ENCODE peak calls at places on chromosomes 6 and 20, in four cellular contexts. Z, T, Q and P are unnamed samples.

GRCh38 chr20:21096321-21097043 is 9.7 kb downstream of the LINC00237 start:
- DNase-seq in Z (peak; percentile 4), T (no peak), Q (peak; percentile 68), P (no peak)

GRCh38 chr6:143140767-143141166 is 80.1 kb downstream of the AIG1 start:
- DNase-seq in Z (no peak), T (no peak), Q (no peak), P (no peak)

GRCh38 chr6:158642097-158642601 is 2.4 kb downstream of the DYNLT1 start:
- DNase-seq in Z (no peak), T (no peak), Q (no peak), P (no peak)

GRCh38 chr6:1244941-1245340 is 67.0 kb upstream of the FOXQ1 start:
- DNase-seq in Z (no peak), T (no peak), Q (no peak), P (no peak)

GRCh38 chr6:34070315-34071110 is 75.4 kb downstream of the GRM4 start:
- DNase-seq in Z (no peak), T (no peak), Q (no peak), P (no peak)

GRCh38 chr20:53146201-53146891 is 174.2 kb downstream of the TSHZ2 start:
- DNase-seq in Z (no peak), T (no peak), Q (no peak), P (no peak)

GRCh38 chr6:37104935-37105781 is 64.8 kb upstream of the PIM1 start:
- DNase-seq in Z (no peak), T (no peak), Q (no peak), P (no peak)

GRCh38 chr20:2610941-2611720 is 41.3 kb upstream of the NOP56 start:
- DNase-seq in Z (no peak), T (no peak), Q (no peak), P (no peak)

GRCh38 chr6:30759575-30760239 is 15.4 kb upstream of the IER3 start:
- DNase-seq in Z (no peak), T (no peak), Q (no peak), P (no peak)

GRCh38 chr6:113149511-113149910 is 707.6 kb upstream of the MARCKS start:
- DNase-seq in Z (no peak), T (no peak), Q (no peak), P (no peak)

GRCh38 chr20:59412251-59412650 is 111.8 kb downstream of the EDN3 start:
- DNase-seq in Z (no peak), T (no peak), Q (no peak), P (no peak)

GRCh38 chr6:68427630-68428029 is 207.5 kb upstream of the ADGRB3 start:
- DNase-seq in Z (no peak), T (no peak), Q (no peak), P (no peak)

GRCh38 chr20:44215125-44215524 is 4.6 kb upstream of the OSER1 start:
- DNase-seq in Z (no peak), T (peak; percentile 53), Q (peak; percentile 28), P (no peak)

GRCh38 chr20:23101696-23102095 is 15.6 kb upstream of the CD93 start:
- DNase-seq in Z (no peak), T (no peak), Q (no peak), P (no peak)

GRCh38 chr6:37653229-37653628 is 44.5 kb downstream of the MDGA1 start:
- DNase-seq in Z (no peak), T (no peak), Q (no peak), P (no peak)

GRCh38 chr6:169427856-169428255 is 174.2 kb upstream of the THBS2 start:
- DNase-seq in Z (no peak), T (no peak), Q (no peak), P (no peak)

GRCh38 chr6:152063170-152063921 is 255.9 kb downstream of the ESR1 start:
- DNase-seq in Z (no peak), T (peak; percentile 9), Q (no peak), P (no peak)

GRCh38 chr20:8365634-8366033 is 233.6 kb downstream of the PLCB1 start:
- DNase-seq in Z (no peak), T (no peak), Q (no peak), P (no peak)

GRCh38 chr6:63245908-63246307 is 34.6 kb downstream of the FKBP1C start:
- DNase-seq in Z (no peak), T (no peak), Q (peak; percentile 3), P (no peak)

GRCh38 chr6:43125119-43125518 is 46.0 kb upstream of the SRF start:
- DNase-seq in Z (no peak), T (no peak), Q (no peak), P (no peak)

GRCh38 chr6:34001706-34002645 is 143.9 kb downstream of the GRM4 start:
- DNase-seq in Z (no peak), T (no peak), Q (no peak), P (no peak)

GRCh38 chr6:166553563-166554271 is 32.8 kb downstream of the RAMACL start:
- DNase-seq in Z (no peak), T (no peak), Q (no peak), P (no peak)

GRCh38 chr6:39834278-39834677 is 42.1 kb downstream of the DAAM2 start:
- DNase-seq in Z (no peak), T (no peak), Q (no peak), P (no peak)

GRCh38 chr6:134352786-134353480 is 35.0 kb upstream of the SGK1 start:
- DNase-seq in Z (no peak), T (no peak), Q (no peak), P (no peak)

GRCh38 chr20:38430679-38431325 is 4.3 kb downstream of the SNHG17 start:
- DNase-seq in Z (no peak), T (no peak), Q (no peak), P (no peak)

GRCh38 chr6:32968770-32969684 is 633 bp downstream of the BRD2 start:
- DNase-seq in Z (no peak), T (peak; percentile 70), Q (peak; percentile 57), P (no peak)

GRCh38 chr20:34060970-34061369 is 51.1 kb downstream of the EIF2S2 start:
- DNase-seq in Z (no peak), T (no peak), Q (no peak), P (no peak)

GRCh38 chr6:69116658-69117057 is 481.6 kb downstream of the ADGRB3 start:
- DNase-seq in Z (no peak), T (no peak), Q (no peak), P (no peak)

GRCh38 chr6:124770131-124770530 is 192.1 kb upstream of the RNF217 start:
- DNase-seq in Z (no peak), T (no peak), Q (no peak), P (no peak)

GRCh38 chr6:124770784-124771183 is 191.5 kb upstream of the RNF217 start:
- DNase-seq in Z (no peak), T (no peak), Q (no peak), P (no peak)

GRCh38 chr6:124777834-124778233 is 184.4 kb upstream of the RNF217 start:
- DNase-seq in Z (no peak), T (no peak), Q (no peak), P (no peak)

DNA sequence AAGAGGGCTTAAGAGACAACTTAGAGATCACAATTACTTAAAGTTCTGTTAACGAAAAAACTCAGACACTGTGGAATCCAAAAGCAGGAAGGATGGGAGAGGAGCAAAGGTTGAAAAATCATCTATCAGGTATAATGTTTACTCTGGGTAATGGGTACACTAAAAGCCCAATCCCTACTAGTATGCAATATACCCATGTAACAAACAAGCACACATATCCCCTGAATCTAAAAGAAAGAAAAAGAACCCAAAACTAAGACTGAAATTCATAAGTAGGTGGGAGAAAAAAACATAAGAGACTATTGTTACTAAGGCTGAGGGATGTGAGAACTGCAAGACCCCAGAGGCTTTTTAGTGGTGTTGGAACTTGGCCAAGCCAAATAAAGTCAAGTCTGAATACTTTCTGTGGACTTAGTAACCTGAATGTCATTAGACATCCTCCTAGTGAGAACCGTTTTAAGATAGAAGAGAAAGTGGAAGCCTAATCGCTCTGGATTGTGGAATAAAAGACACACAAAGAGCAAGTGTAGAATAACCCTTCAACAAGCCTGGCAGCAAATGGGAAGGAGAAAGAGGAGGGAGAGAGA is 189.4 kb upstream of the RNF217 start:
- DNase-seq in Z (no peak), T (no peak), Q (no peak), P (peak; percentile 66)
- TF ChIP-seq POLR2AphosphoS5 in Z (no peak), T (no peak), Q (no peak), P (no peak)

GRCh38 chr20:62368303-62368628 is 1.2 kb upstream of the LAMA5 start:
- DNase-seq in Z (no peak), T (no peak), Q (no peak), P (no peak)

GRCh38 chr20:62368629-62369507 is 1.8 kb upstream of the LAMA5 start:
- DNase-seq in Z (no peak), T (no peak), Q (no peak), P (no peak)

GRCh38 chr20:62370115-62370806 is 3.1 kb upstream of the LAMA5 start:
- DNase-seq in Z (no peak), T (no peak), Q (no peak), P (no peak)

GRCh38 chr20:62370807-62371587 is 3.9 kb upstream of the LAMA5 start:
- DNase-seq in Z (no peak), T (no peak), Q (no peak), P (no peak)

DNA sequence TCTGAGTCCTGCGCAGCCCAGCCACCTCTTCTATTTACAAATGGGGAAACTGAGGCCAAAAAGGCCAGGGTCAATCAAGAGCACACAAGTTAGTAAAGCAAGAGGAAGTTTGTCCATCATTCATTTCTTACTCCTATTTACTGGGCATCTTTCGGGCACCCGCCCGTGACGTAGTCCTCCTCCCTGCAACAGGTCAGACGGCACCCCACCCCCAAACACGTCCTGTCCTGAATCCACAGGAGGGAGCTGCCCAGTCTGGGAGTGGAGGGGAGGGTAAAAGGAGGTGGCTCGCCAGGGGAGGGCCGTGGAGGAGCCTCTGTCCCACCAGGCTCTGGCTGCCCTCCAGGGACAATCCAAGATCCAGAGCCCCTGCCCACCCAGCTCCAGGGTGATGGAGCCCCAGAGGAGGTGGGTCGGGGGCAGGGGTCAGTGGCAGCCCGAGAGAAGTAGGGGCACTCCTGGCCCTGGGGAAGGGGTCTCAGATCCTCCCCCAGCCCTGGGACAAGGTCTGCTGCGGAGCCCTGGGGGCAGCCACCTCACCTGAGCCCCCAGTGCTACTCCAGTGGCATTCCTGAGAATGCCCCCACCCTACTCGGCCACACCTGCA is 2.5 kb upstream of the LAMA5 start:
- DNase-seq in Z (no peak), T (no peak), Q (no peak), P (no peak)
- H3K4me3 ChIP-seq in Z (no peak overlapping the region), T (no peak overlapping the region), Q (peak overlapping the region; percentile 34), P (no peak overlapping the region)

DNA sequence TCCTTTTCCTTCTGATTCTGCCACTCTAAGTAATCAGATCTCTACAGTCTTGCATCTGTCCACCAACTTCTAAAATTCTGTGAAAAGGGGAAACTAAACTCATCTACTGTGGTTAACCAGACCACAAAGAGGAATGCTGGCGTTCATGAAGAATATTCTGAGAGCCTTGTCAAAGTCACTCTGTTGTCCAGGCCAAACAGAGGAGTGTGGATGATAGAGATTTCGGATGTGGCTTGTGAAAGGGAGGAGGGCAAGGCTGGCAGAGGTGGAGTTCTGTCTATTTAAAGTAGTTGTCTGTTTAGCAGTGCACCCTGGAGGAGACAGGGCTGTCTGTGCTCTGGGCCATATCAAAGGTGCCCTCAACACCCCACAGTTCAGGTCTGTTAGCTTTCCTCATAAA is 33.9 kb downstream of the CCN2 start:
- DNase-seq in Z (no peak), T (no peak), Q (no peak), P (no peak)
- TF ChIP-seq POLR2AphosphoS5 in Z (no peak), T (no peak), Q (no peak), P (no peak)

DNA sequence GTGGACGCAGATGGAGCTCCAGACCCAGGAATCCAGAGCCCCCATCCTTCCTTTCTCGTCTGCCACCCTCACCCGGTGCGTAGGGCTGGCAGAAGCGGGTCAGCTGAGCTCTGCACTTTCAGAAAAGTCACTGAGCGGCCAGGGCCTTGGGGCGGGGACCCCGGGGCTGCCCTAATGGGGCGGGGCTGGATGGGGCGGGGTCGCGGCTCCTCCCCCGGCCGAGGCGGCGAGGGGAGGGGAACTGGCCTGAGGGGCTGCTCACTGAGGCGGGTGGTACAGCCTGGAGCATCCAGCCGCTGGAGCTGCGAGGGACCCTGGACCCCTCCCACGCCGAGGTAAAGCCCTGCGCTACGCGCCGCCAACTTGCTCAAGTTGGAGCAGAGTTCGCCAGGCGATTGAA is at the start of the genes DEFB124 and REM1:
- DNase-seq in Z (no peak), T (no peak), Q (no peak), P (no peak)
- H3K4me3 ChIP-seq in Z (peak within 1 kb of the TSS; percentile 32), T (peak within 1 kb of the TSS; percentile 23), Q (no peak within 1 kb of the TSS), P (no peak within 1 kb of the TSS)